ENCODE peak calls at places on chromosomes 5 and 9, in nine cellular contexts. C is GM23338, L is neural progenitor cell, K is GM23248, R is MM.1S, F is PC-3, S is hepatocyte, P is HCT116, E is SK-N-SH. V is an unnamed sample.

GRCh38 chr9:36140086-36141084 is 3.9 kb downstream of the GLIPR2 start:
- DNase-seq in R (peak; percentile 61), L (no peak), C (no peak), F (no peak), E (no peak), S (no peak), P (no peak), K (no peak), V (no peak)

GRCh38 chr5:172523146-172523745 is 68.9 kb upstream of the SH3PXD2B start:
- DNase-seq in K (no peak), S (no peak), P (no peak), C (no peak), L (no peak), F (no peak), R (no peak), E (no peak), V (no peak)

GRCh38 chr9:112063151-112063550 is 111.9 kb downstream of the SUSD1 start:
- DNase-seq in F (no peak), L (no peak), C (no peak), E (no peak), P (no peak), K (peak; percentile 31), S (no peak), R (no peak), V (no peak)

GRCh38 chr5:64505769-64506566 is at the start of gene RGS7BP:
- DNase-seq in F (peak; percentile 52), L (peak; percentile 80), E (peak; percentile 38), K (peak; percentile 44), C (peak; percentile 81), S (peak; percentile 76), R (no peak), P (no peak), V (no peak)

GRCh38 chr5:173330151-173330855 is 2.1 kb upstream of the STC2 start:
- DNase-seq in F (peak; percentile 32), C (peak; percentile 74), S (peak; percentile 47), E (no peak), L (peak; percentile 57), R (no peak), K (no peak), P (no peak), V (no peak)

GRCh38 chr5:72156921-72157320 is 49.6 kb downstream of the MAP1B start:
- DNase-seq in C (no peak), L (no peak), F (peak; percentile 55), K (peak; percentile 94), R (no peak), S (no peak), P (no peak), E (no peak), V (no peak)

GRCh38 chr9:16401720-16402119 is 468.8 kb downstream of the BNC2 start:
- DNase-seq in F (no peak), R (no peak), E (no peak), L (no peak), K (no peak), C (no peak), S (no peak), P (no peak), V (no peak)

GRCh38 chr9:79116709-79117108 is 455.1 kb upstream of the TLE4 start:
- DNase-seq in F (no peak), C (no peak), K (no peak), R (no peak), L (no peak), P (no peak), E (no peak), S (no peak), V (no peak)

GRCh38 chr9:137128158-137129088 is 10.5 kb upstream of the GRIN1 start:
- DNase-seq in C (no peak), R (peak; percentile 7), L (no peak), K (no peak), P (no peak), F (no peak), S (no peak), E (peak; percentile 14), V (peak; percentile 65)

GRCh38 chr5:147578228-147579024 is 68.6 kb upstream of the DPYSL3 start:
- DNase-seq in P (peak; percentile 41), S (peak; percentile 74), L (peak; percentile 68), F (peak; percentile 72), R (peak; percentile 41), K (peak; percentile 80), E (peak; percentile 48), C (peak; percentile 82), V (peak; percentile 19)

GRCh38 chr5:61683926-61684325 is 351.9 kb downstream of the ZSWIM6 start:
- DNase-seq in R (no peak), S (no peak), C (no peak), K (no peak), E (no peak), L (no peak), F (no peak), P (no peak), V (no peak)

GRCh38 chr5:159817262-159818029 is 98.8 kb upstream of the ADRA1B start:
- DNase-seq in P (no peak), S (no peak), L (no peak), K (peak; percentile 34), E (no peak), C (no peak), F (peak; percentile 26), R (no peak), V (no peak)

DNA sequence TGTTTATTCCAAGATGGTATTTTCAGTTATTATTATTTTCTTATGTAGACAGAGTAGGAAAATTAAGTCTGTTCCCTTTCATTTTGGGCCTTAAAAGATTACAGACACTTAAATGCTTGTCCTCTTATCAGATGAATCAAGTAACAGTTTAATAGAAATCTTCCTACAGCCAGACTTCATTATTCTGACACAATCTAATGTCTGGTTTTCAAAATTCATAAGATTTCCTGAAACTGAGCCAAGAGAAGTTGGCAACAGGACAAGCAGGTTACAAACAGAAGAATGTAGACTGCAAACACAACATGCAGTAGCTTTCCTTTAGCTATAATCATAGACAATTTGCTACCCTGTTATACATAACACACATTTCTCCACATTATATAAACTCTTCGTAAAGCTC is 130.5 kb downstream of the FBXL17 start:
- DNase-seq in C (no peak), P (no peak), L (no peak), R (no peak), S (no peak), F (peak; percentile 57), E (peak; percentile 10), K (no peak), V (no peak)
- H3K4me2 ChIP-seq in C (no peak overlapping the region), P (no peak overlapping the region), L (no peak overlapping the region), R (no peak overlapping the region), S (no peak overlapping the region), F (no peak overlapping the region), E (no peak overlapping the region), K (no peak overlapping the region), V (no peak overlapping the region)

GRCh38 chr9:21681641-21682040 is 120.8 kb upstream of the MTAP start:
- DNase-seq in S (no peak), E (no peak), P (no peak), C (no peak), K (peak; percentile 87), F (peak; percentile 90), L (no peak), R (no peak), V (no peak)
- TF ChIP-seq EZH2phosphoT487 in S (no peak), E (no peak), P (no peak), C (no peak), K (peak; percentile 64), F (no peak), L (no peak), R (no peak), V (no peak)

DNA sequence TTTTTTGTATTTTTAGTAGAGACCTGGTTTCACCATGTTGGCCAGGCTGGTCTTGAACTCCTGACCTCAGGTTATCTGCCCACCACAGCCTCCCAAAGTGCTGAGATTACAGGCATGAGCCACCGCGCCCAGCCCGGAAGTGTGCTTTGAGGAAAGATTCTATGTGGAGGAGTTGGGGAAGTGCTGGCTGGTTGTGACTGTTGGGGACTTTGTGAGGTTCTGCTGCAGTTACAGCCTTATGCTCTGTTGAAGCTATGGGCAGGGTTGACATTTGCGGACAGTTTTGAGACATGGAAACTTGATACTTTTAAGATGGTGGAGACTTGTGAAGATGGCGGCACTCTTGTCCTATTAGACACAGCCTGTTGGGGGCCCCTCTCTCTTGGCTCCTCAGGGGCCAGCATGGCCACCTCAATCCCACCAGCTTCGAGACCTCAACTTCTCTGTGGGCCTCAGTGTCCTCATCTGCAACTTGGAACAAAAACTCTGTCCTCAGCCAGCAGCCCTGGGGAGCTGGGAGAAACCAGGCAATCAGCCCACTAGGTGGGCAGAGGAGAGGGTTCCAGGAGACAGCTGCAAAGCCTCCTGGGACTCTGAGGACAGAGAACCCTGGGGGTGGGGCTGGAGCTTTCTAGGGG is 24.9 kb downstream of the C9orf50 start:
- DNase-seq in K (no peak), R (no peak), F (no peak), P (no peak), E (no peak), L (no peak), S (no peak), C (no peak), V (no peak)
- H3K4me1 ChIP-seq in K (peaks cover 28% of the 10 kb centered on the region), R (no peaks in the 10 kb centered on the region), F (peaks cover 2% of the 10 kb centered on the region), P (peaks cover 93% of the 10 kb centered on the region), E (peaks cover 6% of the 10 kb centered on the region), L (peaks cover 32% of the 10 kb centered on the region), S (peaks cover 24% of the 10 kb centered on the region), C (peaks cover 26% of the 10 kb centered on the region), V (no peaks in the 10 kb centered on the region)

GRCh38 chr9:113622038-113622437 is 158.5 kb downstream of the RGS3 start:
- DNase-seq in S (no peak), P (no peak), C (no peak), R (no peak), L (no peak), K (no peak), E (no peak), F (no peak), V (no peak)

GRCh38 chr9:113620377-113621161 is 157.0 kb downstream of the RGS3 start:
- DNase-seq in L (peak; percentile 48), K (peak; percentile 88), F (peak; percentile 82), P (peak; percentile 56), S (peak; percentile 91), R (no peak), C (peak; percentile 76), E (peak; percentile 83), V (no peak)

GRCh38 chr9:113621309-113621791 is 157.8 kb downstream of the RGS3 start:
- DNase-seq in R (no peak), E (no peak), L (peak; percentile 64), F (no peak), S (peak; percentile 66), K (peak; percentile 97), C (peak; percentile 57), P (no peak), V (no peak)

GRCh38 chr9:113619156-113619861 is 155.8 kb downstream of the RGS3 start:
- DNase-seq in R (no peak), P (no peak), E (no peak), F (no peak), S (no peak), L (no peak), K (no peak), C (no peak), V (no peak)

GRCh38 chr9:113620016-113620376 is 156.5 kb downstream of the RGS3 start:
- DNase-seq in R (no peak), K (no peak), E (no peak), F (no peak), C (no peak), P (no peak), L (no peak), S (no peak), V (no peak)
- H3K4me2 ChIP-seq in R (no peak overlapping the region), K (peak overlapping the region; percentile 78), E (peak overlapping the region; percentile 91), F (peak overlapping the region; percentile 42), C (peak overlapping the region; percentile 45), P (peak overlapping the region; percentile 87), L (no peak overlapping the region), S (peak overlapping the region; percentile 32), V (no peak overlapping the region)

V was measured in OCI-LY7.